ENCODE peak calls at places on chromosomes 2 and 18, in six cellular contexts. B is adrenal gland; U is HT1080; N is naive thymus-derived CD4-positive, alpha-beta T cell; R is Kasumi-1; Z is iPS DF 6.9. G is an unnamed sample.

GRCh38 chr2:120602251-120602650 is 133.4 kb upstream of the GLI2 start:
- DNase-seq in B (no peak), U (no peak), N (no peak), R (no peak), Z (no peak), G (no peak)

GRCh38 chr2:232781765-232782164 is 5.4 kb upstream of the KCNJ13 start:
- DNase-seq in B (peak; percentile 49), U (peak; percentile 57), N (no peak), R (no peak), Z (no peak), G (no peak)

GRCh38 chr2:65075605-65076344 is 19.6 kb downstream of the CEP68 start:
- DNase-seq in B (no peak), U (no peak), N (no peak), R (no peak), Z (no peak), G (no peak)

GRCh38 chr2:74128206-74128605 is 19.5 kb downstream of the BOLA3 start:
- DNase-seq in B (no peak), U (no peak), N (no peak), R (peak; percentile 16), Z (no peak), G (no peak)

GRCh38 chr2:86413296-86414085 is 27.7 kb upstream of the KDM3A start:
- DNase-seq in B (no peak), U (no peak), N (no peak), R (no peak), Z (no peak), G (no peak)

GRCh38 chr2:164028764-164029534 is 293.1 kb upstream of the FIGN start:
- DNase-seq in B (no peak), U (peak; percentile 8), N (no peak), R (no peak), Z (no peak), G (no peak)

GRCh38 chr2:164913640-164914346 is 41.5 kb downstream of the SLC38A11 start:
- DNase-seq in B (peak; percentile 18), U (peak; percentile 13), N (no peak), R (peak; percentile 40), Z (no peak), G (peak; percentile 58)

GRCh38 chr2:165055081-165055879 is 100.0 kb upstream of the SLC38A11 start:
- DNase-seq in B (peak; percentile 43), U (no peak), N (no peak), R (no peak), Z (no peak), G (no peak)

GRCh38 chr2:23925702-23926288 is 1.1 kb downstream of the ATAD2B start:
- DNase-seq in B (peak; percentile 66), U (peak; percentile 73), N (peak; percentile 73), R (peak; percentile 92), Z (no peak), G (peak; percentile 67)

GRCh38 chr2:1632006-1632348 is 112.3 kb downstream of the PXDN start:
- DNase-seq in B (no peak), U (no peak), N (no peak), R (no peak), Z (no peak), G (no peak)

GRCh38 chr18:36066731-36067117 is 635 bp downstream of the RPRD1A start:
- DNase-seq in B (no peak), U (no peak), N (peak; percentile 3), R (peak; percentile 11), Z (no peak), G (peak; percentile 34)

GRCh38 chr2:55879976-55880375 is 43.6 kb downstream of the EFEMP1 start:
- DNase-seq in B (no peak), U (no peak), N (no peak), R (no peak), Z (no peak), G (no peak)

GRCh38 chr2:150207979-150208378 is 279.5 kb downstream of the RND3 start:
- DNase-seq in B (peak; percentile 8), U (no peak), N (no peak), R (no peak), Z (no peak), G (no peak)

GRCh38 chr2:56940054-56940453 is 756.3 kb downstream of the CCDC85A start:
- DNase-seq in B (no peak), U (no peak), N (no peak), R (no peak), Z (no peak), G (no peak)

GRCh38 chr2:241925277-241925676 is 55.7 kb downstream of the RTP5 start:
- DNase-seq in B (no peak), U (no peak), N (no peak), R (no peak), Z (no peak), G (no peak)